ENCODE peak calls at places on chromosomes 2 and 18, in four cellular contexts. S is WERI-Rb-1, G is lower lobe of right lung, T is neural progenitor cell. A is an unnamed sample.

GRCh38 chr2:204328350-204328749 is 216.9 kb upstream of the PARD3B start:
- DNase-seq in T (no peak), S (no peak), G (no peak), A (no peak)

GRCh38 chr2:177175917-177176668 is 36.5 kb upstream of the HNRNPA3 start:
- DNase-seq in S (no peak), T (peak; percentile 31), G (no peak), A (no peak)

GRCh38 chr2:109009920-109010610 is 21.0 kb upstream of the EDAR start:
- DNase-seq in G (no peak), S (no peak), T (no peak), A (no peak)

GRCh38 chr2:18154812-18155211 is 276.3 kb downstream of the KCNS3 start:
- DNase-seq in S (no peak), G (no peak), T (no peak), A (no peak)

GRCh38 chr18:34971313-34971712 is 69.9 kb upstream of the MAPRE2 start:
- DNase-seq in G (no peak), T (no peak), S (no peak), A (no peak)

GRCh38 chr2:170481201-170481600 is 233.9 kb upstream of the SP5 start:
- DNase-seq in S (no peak), T (no peak), G (no peak), A (no peak)

GRCh38 chr2:48425402-48425801 is 104.6 kb upstream of the STON1 start:
- DNase-seq in T (no peak), G (no peak), S (no peak), A (no peak)

GRCh38 chr2:237590272-237591020 is at the start of gene RAB17:
- DNase-seq in G (peak; percentile 83), T (no peak), S (no peak), A (no peak)

GRCh38 chr18:13800505-13801259 is 23.3 kb upstream of the MC5R start:
- DNase-seq in G (peak; percentile 73), T (peak; percentile 80), S (peak; percentile 71), A (peak; percentile 57)

GRCh38 chr18:55647331-55647730 is 59.3 kb upstream of the TCF4 start:
- DNase-seq in G (no peak), S (no peak), T (no peak), A (no peak)

GRCh38 chr2:221969087-221969829 is 329.5 kb downstream of the PAX3 start:
- DNase-seq in T (peak; percentile 67), G (no peak), S (peak; percentile 20), A (peak; percentile 8)

GRCh38 chr2:65300772-65301711 is 73.4 kb downstream of the ACTR2 start:
- DNase-seq in T (peak; percentile 47), G (peak; percentile 65), S (no peak), A (no peak)

GRCh38 chr2:317501-318424 is 29.9 kb upstream of the ALKAL2 start:
- DNase-seq in S (no peak), T (peak; percentile 67), G (no peak), A (no peak)

GRCh38 chr2:225276207-225276606 is 123.3 kb upstream of the NYAP2 start:
- DNase-seq in G (no peak), T (no peak), S (peak; percentile 13), A (no peak)

GRCh38 chr2:24912986-24913385 is 7.1 kb downstream of the ADCY3 start:
- DNase-seq in T (no peak), S (no peak), G (no peak), A (no peak)

GRCh38 chr2:152098798-152099654 is at the start of gene CACNB4:
- DNase-seq in S (peak; percentile 27), T (peak; percentile 66), G (peak; percentile 51), A (no peak)

GRCh38 chr18:26657618-26658581 is 109.5 kb upstream of the KCTD1 start:
- DNase-seq in S (no peak), G (no peak), T (no peak), A (no peak)

GRCh38 chr2:74860079-74860478 is 26.2 kb downstream of the HK2 start:
- DNase-seq in G (no peak), T (no peak), S (no peak), A (no peak)

GRCh38 chr2:85066006-85066405 is 67.2 kb upstream of the TCF7L1 start:
- DNase-seq in S (peak; percentile 37), G (no peak), T (no peak), A (no peak)

GRCh38 chr2:120287183-120288015 is 34.7 kb downstream of the RALB start:
- DNase-seq in S (no peak), T (no peak), G (no peak), A (no peak)

GRCh38 chr2:197873293-197873701 is 68.9 kb downstream of the PLCL1 start:
- DNase-seq in G (no peak), S (no peak), T (peak; percentile 45), A (peak; percentile 16)

GRCh38 chr2:134692461-134692860 is 26.3 kb downstream of the TMEM163 start:
- DNase-seq in T (no peak), G (no peak), S (peak; percentile 33), A (no peak)

GRCh38 chr2:3958969-3959368 is 255.6 kb downstream of the DCDC2C start:
- DNase-seq in T (peak; percentile 31), G (no peak), S (no peak), A (no peak)

GRCh38 chr18:23274638-23275482 is 139.6 kb downstream of the CABLES1 start:
- DNase-seq in T (no peak), G (no peak), S (no peak), A (no peak)

GRCh38 chr2:105403785-105404698 is 5.2 kb upstream of the FHL2 start:
- DNase-seq in T (no peak), G (no peak), S (peak; percentile 43), A (no peak)

GRCh38 chr2:166727105-166727504 is 161.2 kb upstream of the XIRP2 start:
- DNase-seq in T (no peak), G (no peak), S (no peak), A (no peak)

GRCh38 chr2:105072039-105072438 is 34.2 kb downstream of the MRPS9 start:
- DNase-seq in T (no peak), G (no peak), S (no peak), A (no peak)

GRCh38 chr2:23487735-23488492 is 102.9 kb downstream of the KLHL29 start:
- DNase-seq in G (no peak), S (no peak), T (no peak), A (no peak)

GRCh38 chr2:72921866-72922265 is 4.5 kb downstream of the EMX1 start:
- DNase-seq in S (no peak), T (no peak), G (no peak), A (no peak)

GRCh38 chr2:195663007-195663406 is 6.0 kb downstream of the SLC39A10 start:
- DNase-seq in S (no peak), T (no peak), G (no peak), A (no peak)

DNA sequence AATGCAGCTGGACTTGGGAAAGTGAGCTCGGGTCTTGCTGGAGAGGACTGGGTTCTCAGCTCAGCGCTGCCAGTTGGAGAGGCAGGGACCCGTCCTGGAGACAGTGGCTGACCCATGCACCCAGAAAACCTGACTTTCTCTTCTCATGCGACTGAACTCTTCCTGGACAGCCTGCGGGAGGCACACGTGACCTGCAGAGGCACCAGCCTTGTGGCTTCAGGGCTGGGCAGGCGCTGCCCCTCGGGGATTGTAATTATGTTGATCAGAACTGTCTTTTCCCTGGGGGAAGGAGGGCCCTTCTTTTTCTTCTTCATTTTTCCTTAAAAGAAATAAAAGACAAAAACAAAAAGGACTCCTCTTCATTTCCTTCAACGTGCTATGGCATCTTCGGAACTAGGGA is 198.1 kb downstream of the VAPA start:
- DNase-seq in S (no peak), G (no peak), T (no peak), A (no peak)
- H3K36me3 ChIP-seq in S (no peaks in the 10 kb centered on the region), G (no peaks in the 10 kb centered on the region), T (no peaks in the 10 kb centered on the region), A (no peaks in the 10 kb centered on the region)

GRCh38 chr2:199480966-199481365 is 23.2 kb upstream of the SATB2 start:
- DNase-seq in T (no peak), S (no peak), G (no peak), A (no peak)

GRCh38 chr2:199488772-199489400 is 31.1 kb upstream of the SATB2 start:
- DNase-seq in T (peak; percentile 75), S (peak; percentile 62), G (no peak), A (peak; percentile 74)

GRCh38 chr2:199490049-199490448 is 32.3 kb upstream of the SATB2 start:
- DNase-seq in G (no peak), S (no peak), T (no peak), A (no peak)

GRCh38 chr2:199485732-199486335 is 28.1 kb upstream of the SATB2 start:
- DNase-seq in T (peak; percentile 83), G (peak; percentile 49), S (peak; percentile 85), A (peak; percentile 82)

DNA sequence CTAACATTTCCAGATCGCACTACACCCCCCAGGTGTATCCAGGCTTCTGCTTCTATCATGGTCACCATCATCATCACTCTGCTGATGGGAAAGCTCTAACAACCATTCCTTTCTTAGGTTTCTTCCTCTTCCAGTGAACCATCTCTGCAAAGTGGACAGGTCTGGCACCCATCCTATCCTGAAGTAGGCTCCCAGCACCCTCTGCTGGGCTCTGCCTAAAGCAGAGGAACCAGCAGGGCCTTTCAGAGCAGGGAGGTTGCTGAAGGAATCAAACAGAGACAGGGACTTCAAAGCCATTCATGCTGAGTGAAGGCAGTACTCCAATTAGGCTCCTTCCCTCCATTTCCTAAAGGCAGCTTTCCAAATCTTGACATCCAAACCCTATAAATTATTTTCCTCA is 27.2 kb upstream of the SATB2 start:
- DNase-seq in S (peak; percentile 50), G (no peak), T (no peak), A (no peak)
- TF ChIP-seq CTCF in S (peak; percentile 63), G (no peak), T (peak; percentile 29), A (peak; percentile 53)

GRCh38 chr18:48938827-48939367 is 11.9 kb downstream of the SMAD7 start:
- DNase-seq in T (no peak), G (no peak), S (no peak), A (no peak)
- H3K36me3 ChIP-seq in T (no peaks in the 10 kb centered on the region), G (peaks cover 39% of the 10 kb centered on the region), S (peaks cover 77% of the 10 kb centered on the region), A (peaks cover 14% of the 10 kb centered on the region)

GRCh38 chr2:238974510-238975166 is 126.8 kb downstream of the TWIST2 start:
- DNase-seq in S (no peak), T (peak; percentile 30), G (no peak), A (no peak)
- TF ChIP-seq CTCF in S (no peak), T (peak; percentile 37), G (no peak), A (peak; percentile 39)

A was measured in BE2C.